ENCODE peak calls at places on chromosomes 3 and 15, in five cellular contexts. I is CD8-positive, alpha-beta memory T cell; Y is tibial nerve; J is pancreas; D is sigmoid colon. N is an unnamed sample.

GRCh38 chr15:59492389-59493377 is 54.7 kb downstream of the FAM81A start:
- DNase-seq in J (peak; percentile 40), D (peak; percentile 69), Y (peak; percentile 20), I (peak; percentile 70), N (no peak)

GRCh38 chr3:171980578-171981270 is 58.7 kb upstream of the FNDC3B start:
- DNase-seq in Y (no peak), D (no peak), J (no peak), I (no peak), N (no peak)

GRCh38 chr15:61794881-61795280 is 265.4 kb downstream of the VPS13C start:
- DNase-seq in D (no peak), I (no peak), J (no peak), Y (no peak), N (no peak)

GRCh38 chr3:160565442-160566403 is at the start of gene KPNA4:
- DNase-seq in J (peak; percentile 98), Y (peak; percentile 95), I (peak; percentile 98), D (peak; percentile 99), N (peak; percentile 99)

GRCh38 chr3:11282250-11283125 is 10.3 kb downstream of the ATG7 start:
- DNase-seq in J (no peak), I (no peak), Y (peak; percentile 19), D (peak; percentile 86), N (no peak)

GRCh38 chr3:62201438-62202035 is 171.8 kb downstream of the FEZF2 start:
- DNase-seq in I (no peak), Y (no peak), J (no peak), D (no peak), N (no peak)

GRCh38 chr3:149813367-149814281 is 609 bp downstream of the RNF13 start:
- DNase-seq in Y (no peak), I (no peak), J (no peak), D (peak; percentile 61), N (peak; percentile 64)

GRCh38 chr3:193831495-193832455 is 238.8 kb downstream of the OPA1 start:
- DNase-seq in D (no peak), J (peak; percentile 36), I (no peak), Y (no peak), N (no peak)

GRCh38 chr3:184635126-184635525 is 73.5 kb downstream of the EPHB3 start:
- DNase-seq in Y (no peak), D (no peak), I (no peak), J (peak; percentile 50), N (peak; percentile 83)

GRCh38 chr3:59684766-59685165 is 634.9 kb upstream of the CFAP20DC start:
- DNase-seq in J (no peak), I (no peak), D (no peak), Y (no peak), N (no peak)

GRCh38 chr3:72143322-72143721 is 358.4 kb upstream of the PROK2 start:
- DNase-seq in I (no peak), J (no peak), D (no peak), Y (no peak), N (no peak)

GRCh38 chr15:23846218-23846617 is 159.1 kb upstream of the NDN start:
- DNase-seq in I (no peak), J (no peak), D (no peak), Y (no peak), N (no peak)

DNA sequence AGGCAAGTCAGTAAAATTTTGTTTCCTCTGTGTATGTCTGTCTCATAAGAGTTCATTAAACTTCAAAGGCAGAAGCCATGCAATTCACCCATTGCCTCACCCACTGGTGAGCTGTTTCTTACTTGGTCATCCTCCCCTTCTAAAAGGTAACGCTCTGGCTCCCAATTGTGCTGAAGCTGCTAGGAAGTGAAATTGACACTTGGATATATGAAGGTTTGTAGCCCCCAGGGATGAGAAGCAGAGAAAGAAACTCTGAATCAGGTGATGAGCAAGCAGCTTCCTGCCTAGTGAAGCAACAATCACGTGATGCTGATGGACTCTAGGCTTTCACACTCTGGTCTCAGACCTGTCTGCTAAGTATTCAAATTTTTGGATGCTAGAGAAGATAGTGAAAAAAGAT is 70.7 kb downstream of the CD200R1L start:
- DNase-seq in Y (no peak), I (no peak), D (no peak), J (no peak), N (no peak)
- H3K4me1 ChIP-seq in Y (no peaks in the 10 kb centered on the region), I (peaks cover 17% of the 10 kb centered on the region), D (peaks cover 28% of the 10 kb centered on the region), J (no peaks in the 10 kb centered on the region), N (peaks cover 11% of the 10 kb centered on the region)

DNA sequence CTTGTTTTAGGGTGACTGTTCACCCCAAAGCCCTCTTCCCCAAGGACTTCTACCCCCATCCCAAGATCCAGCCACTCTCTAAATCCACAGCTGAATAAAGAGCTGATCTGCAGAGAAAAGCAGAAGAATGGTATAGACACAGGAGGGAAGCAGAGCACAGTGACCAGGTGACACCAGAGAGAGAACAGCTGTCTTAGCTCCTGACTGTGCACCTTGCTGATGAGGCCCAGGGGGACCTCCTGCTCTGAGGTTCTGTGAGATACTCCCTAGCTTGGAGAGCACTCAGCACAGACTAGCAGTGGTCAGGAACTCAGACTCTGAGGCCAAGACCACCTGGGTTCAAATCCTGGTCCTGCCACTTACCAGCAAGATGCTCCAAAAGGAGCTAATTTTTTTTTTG is 17.7 kb downstream of the MCF2L2 start:
- DNase-seq in Y (no peak), J (no peak), D (no peak), I (no peak), N (no peak)
- H3K27ac ChIP-seq in Y (no peak overlapping the region), J (no peak overlapping the region), D (no peak overlapping the region), I (no peak overlapping the region), N (no peak overlapping the region)

GRCh38 chr3:141372656-141373055 is 4.4 kb downstream of the ZBTB38 start:
- DNase-seq in J (no peak), D (no peak), I (no peak), Y (no peak), N (no peak)
- H3K4me3 ChIP-seq in J (no peak overlapping the region), D (no peak overlapping the region), I (no peak overlapping the region), Y (no peak overlapping the region), N (no peak overlapping the region)

GRCh38 chr15:63475670-63476069 is 28.7 kb upstream of the USP3 start:
- DNase-seq in J (no peak), D (no peak), Y (no peak), I (no peak), N (no peak)

GRCh38 chr15:63474810-63475316 is 29.5 kb upstream of the USP3 start:
- DNase-seq in Y (no peak), D (no peak), J (no peak), I (no peak), N (no peak)

GRCh38 chr15:63473007-63473748 is 31.2 kb upstream of the USP3 start:
- DNase-seq in Y (no peak), I (peak; percentile 44), D (no peak), J (no peak), N (no peak)

GRCh38 chr15:63473749-63473998 is 30.7 kb upstream of the USP3 start:
- DNase-seq in D (no peak), J (no peak), I (no peak), Y (no peak), N (no peak)

DNA sequence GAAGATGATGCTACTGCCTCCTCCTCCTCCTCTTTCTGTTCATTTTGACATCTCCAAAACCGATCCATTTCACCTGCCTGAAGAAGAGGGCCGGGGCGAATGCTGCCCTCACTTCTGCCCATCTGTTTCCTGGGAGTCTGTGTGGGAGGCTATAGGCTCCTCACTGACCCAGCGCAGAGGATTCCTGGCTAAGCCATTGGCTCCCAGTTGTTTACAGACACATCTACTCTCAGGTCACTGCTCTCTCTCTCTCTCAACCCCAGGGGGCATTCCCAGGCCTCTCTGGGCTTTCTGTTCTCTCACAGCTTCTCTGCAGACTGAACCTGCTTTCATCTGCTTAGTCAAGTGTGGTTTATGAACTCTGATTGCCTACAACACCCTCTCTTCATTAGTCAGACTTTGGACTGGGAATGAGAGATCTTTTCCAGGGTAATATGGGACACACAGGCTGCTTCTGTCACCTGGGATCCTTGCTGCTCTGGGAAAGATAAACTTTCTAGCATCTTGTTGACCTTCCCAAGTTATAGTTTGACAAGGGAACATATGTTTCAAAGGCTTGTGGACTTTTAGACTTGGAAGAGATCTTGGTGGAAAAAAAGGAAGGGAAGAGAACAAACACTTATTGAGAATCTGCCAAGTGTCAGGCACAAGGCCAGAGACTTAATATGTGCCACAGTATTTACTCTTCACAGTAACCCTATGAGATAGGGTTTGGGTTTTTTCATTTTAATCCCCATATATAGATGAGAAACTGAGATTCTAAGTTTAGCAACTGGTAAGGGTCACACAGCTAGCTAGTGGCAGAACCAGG is 30.2 kb upstream of the USP3 start:
- DNase-seq in I (peak; percentile 71), J (no peak), Y (no peak), D (no peak), N (no peak)
- H3K4me1 ChIP-seq in I (peaks cover 41% of the 10 kb centered on the region), J (peaks cover 17% of the 10 kb centered on the region), Y (peaks cover 33% of the 10 kb centered on the region), D (peaks cover 26% of the 10 kb centered on the region), N (peaks cover 23% of the 10 kb centered on the region)